ENCODE peak calls at places on chromosomes 16 and 17, in eight cellular contexts. B is stimulated activated CD8-positive, alpha-beta memory T cell treated with anti-CD3 and anti-CD28 coated beads, Interleukin-4, amount 100 ng/mL, for 4 hours; C is posterior cingulate gyrus; W is AG09319; U is ELR; L is activated CD4-positive, alpha-beta T cell treated with anti-CD3 and anti-CD28 coated beads for 4 hours; K is stimulated activated CD4-positive, alpha-beta T cell treated with anti-CD3 and anti-CD28 coated beads, Interleukin-12 subunit alpha, Interleukin-12 subunit beta, amount 100 ng/mL, for 48 hours; A is kidney glomerular epithelial cell. J is an unnamed sample.

GRCh38 chr16:11182381-11182780 is 73.6 kb downstream of the SOCS1 start:
- DNase-seq in C (no peak), B (no peak), W (no peak), K (no peak), U (no peak), L (no peak), A (no peak), J (no peak)

GRCh38 chr16:88453621-88454314 is 688 bp downstream of the ZFPM1 start:
- DNase-seq in W (no peak), L (no peak), A (no peak), C (no peak), K (no peak), B (no peak), U (peak), J (no peak)

GRCh38 chr17:1071103-1071825 is 74.3 kb downstream of the TIMM22 start:
- DNase-seq in A (no peak), U (no peak), K (no peak), C (no peak), B (no peak), L (no peak), W (no peak), J (no peak)

GRCh38 chr16:82358161-82358560 is 188.1 kb upstream of the MPHOSPH6 start:
- DNase-seq in K (no peak), C (no peak), W (no peak), L (no peak), A (no peak), U (no peak), B (no peak), J (no peak)

GRCh38 chr16:3157229-3158013 is 22.6 kb downstream of the ZNF213 start:
- DNase-seq in W (peak), B (no peak), C (peak), A (peak), L (peak), K (peak), U (peak), J (peak)

GRCh38 chr16:86975445-86975844 is 341.7 kb downstream of the C16orf95 start:
- DNase-seq in A (peak), L (no peak), C (no peak), U (peak), B (no peak), W (no peak), K (no peak), J (no peak)

GRCh38 chr16:77430360-77430759 is 4.5 kb downstream of the ADAMTS18 start:
- DNase-seq in W (no peak), U (no peak), L (no peak), K (no peak), C (no peak), B (no peak), A (no peak), J (no peak)

GRCh38 chr16:78240459-78241222 is 141.2 kb downstream of the WWOX start:
- DNase-seq in C (no peak), K (no peak), U (no peak), W (no peak), A (peak), B (no peak), L (no peak), J (no peak)

GRCh38 chr16:87951550-87952538 is 610 bp downstream of the BANP start:
- DNase-seq in K (no peak), U (peak), B (no peak), L (peak), A (peak), W (no peak), C (no peak), J (no peak)

GRCh38 chr17:22507823-22508222 is 815.5 kb downstream of the KCNJ18 start:
- DNase-seq in W (no peak), C (no peak), U (no peak), A (no peak), B (no peak), L (no peak), K (no peak), J (peak)

GRCh38 chr16:23670137-23670776 is 8.4 kb upstream of the PLK1 start:
- DNase-seq in B (no peak), C (no peak), A (peak), U (peak), L (no peak), W (no peak), K (peak), J (peak)

GRCh38 chr17:61400058-61400785 is 579 bp downstream of the TBX2 start:
- DNase-seq in L (no peak), B (no peak), W (no peak), A (peak), C (no peak), U (peak), K (no peak), J (no peak)

GRCh38 chr17:29565643-29566472 is 979 bp downstream of the ABHD15 start:
- DNase-seq in B (peak), L (peak), C (no peak), A (no peak), K (peak), U (no peak), W (no peak), J (peak)

GRCh38 chr16:80518436-80518835 is 22.4 kb upstream of the DYNLRB2 start:
- DNase-seq in L (no peak), C (no peak), W (no peak), U (no peak), K (peak), A (peak), B (no peak), J (no peak)

GRCh38 chr17:2697611-2698162 is 13.9 kb downstream of the CLUH start:
- DNase-seq in L (no peak), C (no peak), A (no peak), B (no peak), W (no peak), U (no peak), K (no peak), J (no peak)

GRCh38 chr17:29178750-29179231 is 1.4 kb downstream of the MYO18A start:
- DNase-seq in K (no peak), A (no peak), C (peak), W (no peak), L (no peak), U (no peak), B (no peak), J (no peak)

GRCh38 chr16:85393674-85394510 is 219.2 kb upstream of the GSE1 start:
- DNase-seq in L (peak), A (peak), W (no peak), K (peak), B (peak), C (peak), U (peak), J (no peak)

GRCh38 chr16:9412362-9413311 is 321.2 kb downstream of the HAPSTR1 start:
- DNase-seq in C (no peak), A (no peak), W (no peak), K (no peak), U (no peak), L (no peak), B (no peak), J (no peak)

GRCh38 chr17:37239690-37240344 is 136.0 kb upstream of the C17orf78 start:
- DNase-seq in U (peak), C (no peak), W (peak), B (no peak), A (peak), K (no peak), L (no peak), J (no peak)

GRCh38 chr17:3888343-3889171 is 4.3 kb downstream of the CAMKK1 start:
- DNase-seq in K (no peak), U (peak), A (peak), W (peak), B (no peak), C (peak), L (no peak), J (peak)

GRCh38 chr17:77146882-77147281 is 6.1 kb downstream of the SEC14L1 start:
- DNase-seq in U (no peak), C (no peak), L (no peak), B (no peak), W (no peak), A (peak), K (no peak), J (no peak)

GRCh38 chr17:6408271-6408670 is 26.6 kb downstream of the AIPL1 start:
- DNase-seq in A (no peak), W (no peak), L (no peak), B (no peak), U (no peak), K (no peak), C (no peak), J (no peak)

GRCh38 chr16:17131351-17131750 is 339.4 kb downstream of the XYLT1 start:
- DNase-seq in L (no peak), K (no peak), B (no peak), U (no peak), W (no peak), C (no peak), A (no peak), J (no peak)

GRCh38 chr16:22402191-22402590 is 27.8 kb upstream of the CDR2 start:
- DNase-seq in C (no peak), L (no peak), K (no peak), B (no peak), A (peak), W (no peak), U (peak), J (no peak)

J was measured in lower leg skin.